ENCODE peak calls at places on chromosomes 5 and 9, in nine cellular contexts. K is IMR-90, G is tibial nerve, R is stomach, Q is sigmoid colon, O is breast epithelium, D is spleen, A is Peyer's patch, X is prostate gland. M is an unnamed sample.

GRCh38 chr9:93668261-93668871 is 92.0 kb downstream of the PHF2 start:
- DNase-seq in A (peak; percentile 3), G (no peak), D (peak; percentile 72), Q (peak; percentile 50), O (no peak), R (peak; percentile 21), X (no peak), K (no peak), M (no peak)

GRCh38 chr9:134505032-134505431 is 136.6 kb upstream of the COL5A1 start:
- DNase-seq in A (no peak), K (no peak), R (no peak), Q (no peak), O (no peak), X (no peak), D (no peak), G (no peak), M (peak; percentile 67)

GRCh38 chr5:95080456-95080855 is 204.4 kb downstream of the MCTP1 start:
- DNase-seq in G (no peak), R (no peak), Q (no peak), K (no peak), O (no peak), D (no peak), A (no peak), X (no peak), M (no peak)

GRCh38 chr9:132702254-132702653 is 32.0 kb downstream of the GTF3C4 start:
- DNase-seq in A (no peak), D (no peak), G (no peak), Q (no peak), O (no peak), K (no peak), R (no peak), X (no peak), M (no peak)

GRCh38 chr5:55176176-55176818 is 3.3 kb upstream of the CDC20B start:
- DNase-seq in A (no peak), G (no peak), K (no peak), Q (no peak), D (peak; percentile 74), X (no peak), R (peak; percentile 73), O (no peak), M (no peak)

GRCh38 chr5:143244000-143244736 is 159.3 kb downstream of the NR3C1 start:
- DNase-seq in X (peak; percentile 8), Q (peak; percentile 86), O (peak; percentile 81), R (peak; percentile 32), K (peak; percentile 98), A (no peak), D (no peak), G (peak; percentile 72), M (peak; percentile 84)

GRCh38 chr9:78314953-78315870 is 18.3 kb downstream of the PSAT1 start:
- DNase-seq in D (no peak), Q (no peak), R (no peak), G (no peak), X (no peak), O (peak; percentile 27), K (peak; percentile 65), A (no peak), M (no peak)

GRCh38 chr9:114677418-114677817 is 4.6 kb downstream of the TEX48 start:
- DNase-seq in R (peak; percentile 44), O (no peak), X (peak; percentile 40), K (peak; percentile 100), D (no peak), G (no peak), A (no peak), Q (peak; percentile 79), M (no peak)

GRCh38 chr9:128218172-128218517 is 15.0 kb downstream of the DNM1 start:
- DNase-seq in X (no peak), D (no peak), A (no peak), G (no peak), K (no peak), R (no peak), O (no peak), Q (no peak), M (no peak)

GRCh38 chr9:103761466-103761865 is 332.6 kb upstream of the SMC2 start:
- DNase-seq in R (no peak), X (no peak), K (no peak), O (no peak), G (no peak), D (no peak), Q (no peak), A (no peak), M (no peak)

GRCh38 chr5:16618138-16618897 is 1.5 kb upstream of the RETREG1 start:
- DNase-seq in G (no peak), K (no peak), Q (no peak), X (no peak), O (no peak), R (no peak), D (no peak), A (no peak), M (no peak)

GRCh38 chr9:75612754-75613153 is 277.7 kb upstream of the PCSK5 start:
- DNase-seq in A (no peak), D (no peak), G (no peak), Q (no peak), X (no peak), K (no peak), R (no peak), O (no peak), M (no peak)

GRCh38 chr5:150559088-150559487 is 51.2 kb downstream of the NDST1 start:
- DNase-seq in G (no peak), R (no peak), K (no peak), X (no peak), D (no peak), O (no peak), A (no peak), Q (peak; percentile 32), M (no peak)

GRCh38 chr5:150558088-150558621 is 50.2 kb downstream of the NDST1 start:
- DNase-seq in Q (peak; percentile 61), X (no peak), A (no peak), K (no peak), G (no peak), O (no peak), R (no peak), D (no peak), M (no peak)

GRCh38 chr5:150561192-150561512 is 53.2 kb downstream of the NDST1 start:
- DNase-seq in K (no peak), O (no peak), A (no peak), R (no peak), Q (no peak), G (no peak), X (no peak), D (no peak), M (no peak)

GRCh38 chr5:150560401-150561191 is 52.7 kb downstream of the NDST1 start:
- DNase-seq in X (peak; percentile 91), K (peak; percentile 85), R (peak; percentile 92), Q (peak; percentile 93), O (peak; percentile 88), D (no peak), A (peak; percentile 91), G (peak; percentile 99), M (peak; percentile 92)

GRCh38 chr5:150559701-150560100 is 51.8 kb downstream of the NDST1 start:
- DNase-seq in K (peak; percentile 76), D (no peak), O (no peak), G (no peak), X (no peak), A (no peak), Q (peak; percentile 20), R (no peak), M (no peak)
- TF ChIP-seq POLR2A in K (no peak), D (no peak), O (no peak), G (no peak), X (no peak), A (no peak), Q (no peak), R (no peak), M (no peak)

GRCh38 chr5:151118898-151119600 is 38.2 kb upstream of the TNIP1 start:
- DNase-seq in G (no peak), Q (no peak), R (no peak), D (no peak), A (no peak), O (no peak), X (no peak), K (no peak), M (no peak)
- H3K27ac ChIP-seq in G (peak overlapping the region; percentile 47), Q (peak overlapping the region; percentile 17), R (no peak overlapping the region), D (no peak overlapping the region), A (no peak overlapping the region), O (no peak overlapping the region), X (no peak overlapping the region), K (no peak overlapping the region), M (no peak overlapping the region)

DNA sequence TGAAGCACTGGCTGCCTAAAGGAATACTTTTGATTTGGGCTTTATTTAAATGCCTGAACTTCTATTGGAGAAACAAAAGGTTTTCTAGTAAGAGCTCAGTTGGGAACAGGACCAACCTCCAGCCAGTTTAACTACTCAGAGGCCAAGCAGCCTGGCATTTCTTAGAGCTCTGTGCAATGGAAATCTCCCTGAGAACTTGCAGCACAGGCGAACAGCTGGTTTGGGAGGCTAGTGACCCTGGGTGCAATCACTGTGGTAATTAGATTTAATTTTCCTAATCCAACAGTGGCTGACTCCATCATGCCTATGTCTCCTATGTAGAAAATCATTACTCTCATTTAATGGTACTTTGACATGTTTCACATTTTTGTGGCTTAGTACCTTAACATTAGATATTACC is 1.0 kb upstream of the CDH6 start:
- DNase-seq in G (no peak), D (no peak), R (no peak), K (peak; percentile 16), X (no peak), A (no peak), O (no peak), Q (no peak), M (no peak)
- H3K27me3 ChIP-seq in G (peaks cover 18% of the 10 kb centered on the region), D (peaks cover 51% of the 10 kb centered on the region), R (peaks cover 49% of the 10 kb centered on the region), K (no peaks in the 10 kb centered on the region), X (no peaks in the 10 kb centered on the region), A (no peaks in the 10 kb centered on the region), O (no peaks in the 10 kb centered on the region), Q (peaks cover 13% of the 10 kb centered on the region), M (peaks cover 47% of the 10 kb centered on the region)

GRCh38 chr9:83006378-83006777 is 56.6 kb downstream of the RASEF start:
- DNase-seq in D (no peak), A (no peak), Q (no peak), K (no peak), O (no peak), G (no peak), X (no peak), R (no peak), M (no peak)

GRCh38 chr9:83000765-83001164 is 62.2 kb downstream of the RASEF start:
- DNase-seq in G (no peak), X (no peak), O (no peak), R (no peak), D (no peak), Q (no peak), A (no peak), K (no peak), M (no peak)

GRCh38 chr9:83002329-83002728 is 60.6 kb downstream of the RASEF start:
- DNase-seq in R (no peak), O (no peak), G (no peak), D (no peak), Q (no peak), X (no peak), K (no peak), A (no peak), M (no peak)

GRCh38 chr9:83007521-83008300 is 55.2 kb downstream of the RASEF start:
- DNase-seq in G (no peak), R (no peak), D (no peak), Q (no peak), X (no peak), O (no peak), A (no peak), K (no peak), M (no peak)

DNA sequence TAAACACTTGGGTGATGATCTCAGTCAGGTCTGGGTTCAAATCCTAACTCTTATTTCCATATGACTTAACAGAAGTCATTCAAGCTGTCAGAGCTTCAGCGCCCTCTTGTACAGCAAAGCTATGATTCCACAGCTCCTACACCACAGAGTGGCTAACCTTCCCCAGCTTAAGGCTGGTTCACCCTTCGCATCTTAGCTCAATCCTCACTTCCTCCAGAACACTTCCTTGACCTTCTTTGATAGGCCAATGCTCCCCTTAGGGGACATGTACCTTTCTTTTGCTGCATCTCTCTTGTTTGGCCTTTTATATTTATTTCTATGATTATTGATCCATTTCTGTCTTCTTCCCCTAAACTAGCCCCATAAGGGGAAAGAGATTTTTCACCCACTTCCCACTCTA is 57.0 kb downstream of the RASEF start:
- DNase-seq in O (no peak), R (no peak), Q (no peak), G (no peak), D (no peak), X (no peak), K (no peak), A (no peak), M (no peak)
- TF ChIP-seq POLR2A in O (no peak), R (no peak), Q (no peak), G (no peak), D (no peak), X (no peak), K (no peak), A (no peak), M (no peak)